ENCODE peak calls at places on chromosomes 7 and 10, in four cellular contexts. One of them, this sample, is unnamed.
A peak's percentile ranks its signal among the peaks of the same experiment; 100 is the strongest.

GRCh38 chr10:128066954-128067382 is 59.3 kb downstream of the MKI67 start:
- DNase-seq in Panc1: no peak
- DNase-seq in uterus: no peak
- DNase-seq in body of pancreas: no peak
- DNase-seq in this sample: no peak

GRCh38 chr7:117673367-117673766 is 193.5 kb downstream of the CFTR start:
- DNase-seq in uterus: no peak
- DNase-seq in body of pancreas: peak; percentile 63
- DNase-seq in Panc1: no peak
- DNase-seq in this sample: peak; percentile 50

GRCh38 chr10:71696635-71697326 is 22.8 kb downstream of the C10orf105 start:
- DNase-seq in body of pancreas: peak; percentile 60
- DNase-seq in uterus: no peak
- DNase-seq in Panc1: peak; percentile 48
- DNase-seq in this sample: peak; percentile 77

GRCh38 chr10:69715156-69715898 is 85.3 kb downstream of the FAM241B start:
- DNase-seq in uterus: no peak
- DNase-seq in body of pancreas: no peak
- DNase-seq in Panc1: no peak
- DNase-seq in this sample: peak; percentile 50

GRCh38 chr7:38169862-38170261 is 8.2 kb upstream of the STARD3NL start:
- DNase-seq in Panc1: peak; percentile 56
- DNase-seq in uterus: no peak
- DNase-seq in body of pancreas: peak; percentile 42
- DNase-seq in this sample: peak; percentile 45

GRCh38 chr10:121800146-121800545 is 127.7 kb downstream of the ATE1 start:
- DNase-seq in Panc1: no peak
- DNase-seq in body of pancreas: no peak
- DNase-seq in uterus: no peak
- DNase-seq in this sample: no peak

GRCh38 chr7:78018541-78019456 is 220.2 kb downstream of the PHTF2 start:
- DNase-seq in Panc1: no peak
- DNase-seq in uterus: peak; percentile 48
- DNase-seq in body of pancreas: peak; percentile 27
- DNase-seq in this sample: no peak

GRCh38 chr10:52526251-52526823 is 212.3 kb downstream of the DKK1 start:
- DNase-seq in uterus: no peak
- DNase-seq in body of pancreas: no peak
- DNase-seq in Panc1: no peak
- DNase-seq in this sample: no peak

GRCh38 chr7:15352807-15353206 is 209.0 kb downstream of the AGMO start:
- DNase-seq in Panc1: no peak
- DNase-seq in uterus: no peak
- DNase-seq in body of pancreas: no peak
- DNase-seq in this sample: no peak

GRCh38 chr7:24715661-24716479 is 41.4 kb downstream of the GSDME start:
- DNase-seq in uterus: no peak
- DNase-seq in body of pancreas: no peak
- DNase-seq in Panc1: peak; percentile 25
- DNase-seq in this sample: peak; percentile 54

GRCh38 chr7:78006063-78006755 is 207.6 kb downstream of the PHTF2 start:
- DNase-seq in body of pancreas: no peak
- DNase-seq in Panc1: no peak
- DNase-seq in uterus: no peak
- DNase-seq in this sample: no peak

GRCh38 chr7:97026705-97027426 is 2.2 kb upstream of the DLX5 start:
- DNase-seq in body of pancreas: no peak
- DNase-seq in Panc1: no peak
- DNase-seq in uterus: no peak
- DNase-seq in this sample: no peak

GRCh38 chr10:124705817-124706461 is 38.2 kb downstream of the FAM53B start:
- DNase-seq in Panc1: no peak
- DNase-seq in uterus: no peak
- DNase-seq in body of pancreas: no peak
- DNase-seq in this sample: peak; percentile 43

GRCh38 chr7:77457779-77458178 is 41.6 kb upstream of the GSAP start:
- DNase-seq in Panc1: no peak
- DNase-seq in uterus: no peak
- DNase-seq in body of pancreas: no peak
- DNase-seq in this sample: no peak

GRCh38 chr10:1552881-1553595 is 184.3 kb downstream of the ADARB2 start:
- DNase-seq in Panc1: no peak
- DNase-seq in body of pancreas: no peak
- DNase-seq in uterus: no peak
- DNase-seq in this sample: no peak

DNA sequence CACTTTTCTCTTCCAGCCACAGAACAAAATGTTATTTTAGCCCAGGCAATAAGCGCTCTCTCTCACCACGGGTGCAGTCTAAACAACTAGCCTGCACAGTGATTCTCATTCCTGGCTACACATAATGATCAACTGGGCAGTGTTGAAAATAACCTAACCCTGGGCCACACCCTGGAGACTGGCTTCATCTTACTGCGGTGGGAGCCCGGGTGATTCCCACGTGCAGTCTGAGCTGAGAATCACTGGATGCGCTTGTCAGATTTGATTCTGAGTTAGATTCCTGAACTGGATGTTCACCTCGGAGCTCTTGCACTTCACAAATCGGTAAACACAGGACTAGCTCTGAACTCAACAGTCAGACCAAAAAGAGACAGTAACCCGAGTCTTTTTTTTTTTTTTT is 14.9 kb downstream of the ZC3HAV1 start:
- DNase-seq in Panc1: no peak
- DNase-seq in body of pancreas: no peak
- DNase-seq in uterus: no peak
- DNase-seq in this sample: no peak
- H3K27ac ChIP-seq in Panc1: peak overlapping the region; percentile 12
- H3K27ac ChIP-seq in body of pancreas: no peak overlapping the region
- H3K27ac ChIP-seq in uterus: no peak overlapping the region
- H3K27ac ChIP-seq in this sample: no peak overlapping the region

GRCh38 chr7:122803323-122803722 is 82.9 kb downstream of the CADPS2 start:
- DNase-seq in uterus: no peak
- DNase-seq in body of pancreas: peak; percentile 11
- DNase-seq in Panc1: no peak
- DNase-seq in this sample: peak; percentile 50
- TF ChIP-seq CTCF in uterus: no peak
- TF ChIP-seq CTCF in body of pancreas: peak; percentile 19
- TF ChIP-seq CTCF in Panc1: peak; percentile 26
- TF ChIP-seq CTCF in this sample: peak; percentile 50

GRCh38 chr7:11737723-11738122 is 94.3 kb downstream of the THSD7A start:
- DNase-seq in body of pancreas: no peak
- DNase-seq in Panc1: no peak
- DNase-seq in uterus: no peak
- DNase-seq in this sample: no peak
- H3K4me1 ChIP-seq in body of pancreas: no peaks in the 10 kb centered on the region
- H3K4me1 ChIP-seq in Panc1: peaks cover 11% of the 10 kb centered on the region
- H3K4me1 ChIP-seq in uterus: no peaks in the 10 kb centered on the region
- H3K4me1 ChIP-seq in this sample: no peaks in the 10 kb centered on the region

DNA sequence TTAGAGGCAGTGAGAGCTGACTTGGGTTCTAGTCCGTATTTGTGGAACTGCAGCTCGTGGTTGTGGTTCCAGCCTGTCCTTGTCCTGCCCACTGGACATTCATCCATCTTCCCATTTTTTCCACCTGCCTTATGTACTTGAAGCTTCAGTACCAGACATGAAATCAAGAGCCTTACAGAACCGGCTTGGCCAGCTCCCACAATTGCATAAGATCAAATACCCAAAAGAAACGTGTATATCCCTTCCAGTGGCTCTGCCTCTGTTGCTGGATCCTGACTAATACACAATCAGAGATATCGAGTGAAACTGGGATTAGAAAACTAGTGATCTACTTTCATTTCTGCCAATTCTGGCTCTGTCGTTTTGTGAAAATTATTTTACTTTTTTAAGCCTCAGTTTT is 23.8 kb upstream of the LIPA start:
- DNase-seq in body of pancreas: no peak
- DNase-seq in Panc1: no peak
- DNase-seq in uterus: no peak
- DNase-seq in this sample: peak; percentile 34
- H3K27ac ChIP-seq in body of pancreas: no peak overlapping the region
- H3K27ac ChIP-seq in Panc1: peak overlapping the region; percentile 98
- H3K27ac ChIP-seq in uterus: peak overlapping the region; percentile 86
- H3K27ac ChIP-seq in this sample: no peak overlapping the region

DNA sequence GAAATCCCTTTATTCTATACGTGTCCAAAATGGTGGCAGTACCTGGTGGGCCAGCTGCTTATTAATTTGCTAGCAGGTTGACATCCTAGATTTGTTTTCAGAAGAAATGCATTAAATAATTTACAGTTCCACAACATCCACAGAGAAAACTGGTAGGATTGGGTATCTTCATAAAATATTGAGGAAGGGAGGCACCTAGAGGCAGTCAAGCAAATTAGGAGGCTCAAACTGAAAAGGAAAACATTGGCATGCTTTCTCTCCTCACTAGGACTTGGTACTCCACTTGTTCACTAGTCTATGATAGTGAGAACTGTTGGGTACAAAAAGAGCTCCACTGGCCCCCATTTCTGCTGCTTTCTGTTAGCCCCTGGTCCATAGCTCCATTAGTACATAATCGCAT is 18.3 kb upstream of the LRGUK start:
- DNase-seq in Panc1: no peak
- DNase-seq in uterus: no peak
- DNase-seq in body of pancreas: no peak
- DNase-seq in this sample: no peak
- TF ChIP-seq CTCF in Panc1: peak; percentile 30
- TF ChIP-seq CTCF in uterus: no peak
- TF ChIP-seq CTCF in body of pancreas: no peak
- TF ChIP-seq CTCF in this sample: peak; percentile 5

DNA sequence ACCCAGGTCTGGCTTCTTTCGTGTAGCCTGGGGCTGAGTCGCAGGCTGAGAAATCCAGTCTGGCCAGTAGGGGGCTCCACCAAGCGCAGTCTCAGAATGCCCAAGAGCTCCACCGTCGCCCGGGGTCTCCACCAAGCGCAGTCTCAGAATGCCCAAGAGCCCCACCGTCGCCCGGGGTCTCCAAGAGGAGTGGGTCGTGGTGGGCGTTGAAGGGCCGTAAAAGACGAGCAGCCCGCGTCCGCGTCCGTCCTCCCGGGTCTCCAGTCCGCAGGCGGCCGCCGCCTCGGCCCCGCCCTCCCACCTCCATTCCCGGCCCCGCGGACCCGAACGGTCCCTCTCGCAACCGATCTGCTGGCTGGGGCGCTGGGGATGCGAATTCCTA is 890 bp upstream of the ZYX start:
- DNase-seq in Panc1: peak; percentile 75
- DNase-seq in body of pancreas: peak; percentile 91
- DNase-seq in uterus: peak; percentile 92
- DNase-seq in this sample: peak; percentile 92
- H3K4me1 ChIP-seq in Panc1: peaks cover 12% of the 10 kb centered on the region
- H3K4me1 ChIP-seq in body of pancreas: peaks cover 36% of the 10 kb centered on the region
- H3K4me1 ChIP-seq in uterus: no peaks in the 10 kb centered on the region
- H3K4me1 ChIP-seq in this sample: peaks cover 18% of the 10 kb centered on the region